ENCODE peak calls at places on chromosomes 2 and 18, in four cellular contexts. M, C, J and L are unnamed samples.

GRCh38 chr2:191643425-191643824 is 34.5 kb upstream of the NABP1 start:
- DNase-seq in C (peak; percentile 17), M (no peak), J (no peak), L (no peak)

GRCh38 chr2:47145466-47145865 is 9.6 kb downstream of the STPG4 start:
- DNase-seq in J (no peak), M (no peak), C (no peak), L (no peak)

GRCh38 chr2:130872276-130873125 is 35.8 kb downstream of the ARHGEF4 start:
- DNase-seq in J (no peak), C (no peak), M (no peak), L (no peak)

GRCh38 chr18:9738266-9738969 is 30.3 kb downstream of the RAB31 start:
- DNase-seq in C (no peak), J (no peak), M (no peak), L (no peak)

GRCh38 chr2:239830718-239831271 is 194.3 kb downstream of the NDUFA10 start:
- DNase-seq in M (no peak), J (no peak), C (no peak), L (peak; percentile 7)

GRCh38 chr18:23643815-23644214 is 18.9 kb downstream of the ANKRD29 start:
- DNase-seq in M (no peak), C (no peak), J (no peak), L (no peak)

GRCh38 chr2:240112914-240113690 is 23.0 kb downstream of the COPS9 start:
- DNase-seq in C (no peak), J (no peak), M (no peak), L (no peak)

GRCh38 chr2:72539145-72539552 is 286.7 kb downstream of the EXOC6B start:
- DNase-seq in J (peak; percentile 78), M (no peak), C (no peak), L (no peak)

GRCh38 chr2:168913171-168913484 is 12.0 kb downstream of the G6PC2 start:
- DNase-seq in J (no peak), M (no peak), C (no peak), L (no peak)

GRCh38 chr2:68225119-68225632 is 27.2 kb downstream of the PPP3R1 start:
- DNase-seq in C (peak; percentile 41), J (peak; percentile 68), M (peak; percentile 26), L (peak; percentile 34)

GRCh38 chr18:63897072-63897471 is 9.6 kb downstream of the SERPINB2 start:
- DNase-seq in J (no peak), M (no peak), C (no peak), L (no peak)

GRCh38 chr18:51039138-51040112 is 9.4 kb downstream of the SMAD4 start:
- DNase-seq in C (peak; percentile 26), M (no peak), J (no peak), L (no peak)

GRCh38 chr18:6103758-6104157 is 208.4 kb upstream of the TMEM200C start:
- DNase-seq in J (no peak), C (no peak), M (no peak), L (no peak)

GRCh38 chr18:48539406-48540328 is 836 bp downstream of the CTIF start:
- DNase-seq in M (no peak), J (no peak), C (peak; percentile 18), L (peak; percentile 59)

GRCh38 chr2:140529706-140530105 is 1601.1 kb downstream of the LRP1B start:
- DNase-seq in J (no peak), M (no peak), C (no peak), L (no peak)

GRCh38 chr2:180124273-180124881 is 117.3 kb upstream of the CWC22 start:
- DNase-seq in J (peak; percentile 58), M (peak; percentile 4), C (peak; percentile 36), L (peak; percentile 54)

GRCh38 chr2:85132834-85133637 is at the start of gene TCF7L1:
- DNase-seq in M (no peak), C (peak; percentile 79), J (peak; percentile 35), L (peak; percentile 91)

GRCh38 chr2:238654479-238654878 is 193.4 kb upstream of the TWIST2 start:
- DNase-seq in J (no peak), M (no peak), C (no peak), L (no peak)

GRCh38 chr2:68193774-68194372 is 36.2 kb downstream of the PNO1 start:
- DNase-seq in J (no peak), M (no peak), C (no peak), L (peak; percentile 46)

GRCh38 chr2:46068604-46069003 is 228.6 kb upstream of the EPAS1 start:
- DNase-seq in C (no peak), J (no peak), M (no peak), L (peak; percentile 35)

GRCh38 chr18:3653263-3653858 is 203.4 kb downstream of the TGIF1 start:
- DNase-seq in J (no peak), M (no peak), C (peak; percentile 39), L (no peak)

GRCh38 chr2:117801826-117802225 is 12.7 kb upstream of the DDX18 start:
- DNase-seq in C (no peak), J (no peak), M (no peak), L (no peak)

GRCh38 chr2:205714058-205714776 is 31.9 kb downstream of the NRP2 start:
- DNase-seq in J (no peak), M (peak; percentile 78), C (no peak), L (no peak)

GRCh38 chr18:22542400-22542835 is 124.7 kb upstream of the CTAGE1 start:
- DNase-seq in J (peak; percentile 1), M (no peak), C (no peak), L (no peak)

GRCh38 chr2:84904717-84905174 is 710 bp upstream of the TMSB10 start:
- DNase-seq in J (no peak), M (no peak), C (peak; percentile 60), L (peak; percentile 41)

GRCh38 chr18:7369006-7369405 is 138.1 kb downstream of the LRRC30 start:
- DNase-seq in J (no peak), C (no peak), M (no peak), L (peak; percentile 85)

GRCh38 chr2:184004289-184004944 is 593.9 kb upstream of the ZNF804A start:
- DNase-seq in C (no peak), J (no peak), M (peak; percentile 27), L (no peak)

GRCh38 chr2:237254369-237254861 is 159.5 kb downstream of the COL6A3 start:
- DNase-seq in M (no peak), C (no peak), J (no peak), L (no peak)

GRCh38 chr18:74946646-74947045 is 262.3 kb downstream of the PTGR3 start:
- DNase-seq in C (no peak), J (no peak), M (no peak), L (no peak)
- H3K4me2 ChIP-seq in C (no peak overlapping the region), J (no peak overlapping the region), M (no peak overlapping the region), L (no peak overlapping the region)

GRCh38 chr2:189113963-189114362 is 65.6 kb downstream of the COL5A2 start:
- DNase-seq in M (no peak), J (no peak), C (no peak), L (no peak)
- H3K9ac ChIP-seq in M (no peak overlapping the region), J (no peak overlapping the region), C (no peak overlapping the region), L (no peak overlapping the region)

GRCh38 chr2:162327134-162327769 is 8.8 kb upstream of the IFIH1 start:
- DNase-seq in J (no peak), C (peak; percentile 17), M (no peak), L (no peak)
- TF ChIP-seq MYC in J (no peak), C (no peak), M (no peak), L (no peak)

GRCh38 chr2:213710164-213710563 is 425.9 kb downstream of the SPAG16 start:
- DNase-seq in J (no peak), M (no peak), C (no peak), L (no peak)
- H3K4me2 ChIP-seq in J (no peak overlapping the region), M (no peak overlapping the region), C (no peak overlapping the region), L (no peak overlapping the region)

GRCh38 chr2:213147550-213147949 is 3.9 kb downstream of the IKZF2 start:
- DNase-seq in C (no peak), M (no peak), J (no peak), L (no peak)
- H3K9ac ChIP-seq in C (no peak overlapping the region), M (peak overlapping the region; percentile 1), J (no peak overlapping the region), L (no peak overlapping the region)

GRCh38 chr2:166180951-166181812 is 53.4 kb upstream of the SCN1A start:
- DNase-seq in J (peak; percentile 79), M (no peak), C (peak; percentile 40), L (peak; percentile 65)

GRCh38 chr2:166184789-166185188 is 57.0 kb upstream of the SCN1A start:
- DNase-seq in J (no peak), M (no peak), C (no peak), L (peak; percentile 79)

GRCh38 chr2:166173263-166173662 is 45.4 kb upstream of the SCN1A start:
- DNase-seq in J (no peak), C (no peak), M (no peak), L (no peak)

GRCh38 chr2:166181813-166182154 is 54.0 kb upstream of the SCN1A start:
- DNase-seq in M (no peak), J (no peak), C (no peak), L (no peak)

GRCh38 chr2:166179201-166179600 is 51.4 kb upstream of the SCN1A start:
- DNase-seq in J (no peak), M (no peak), C (no peak), L (peak; percentile 21)
- TF ChIP-seq MYC in J (no peak), M (no peak), C (no peak), L (no peak)

DNA sequence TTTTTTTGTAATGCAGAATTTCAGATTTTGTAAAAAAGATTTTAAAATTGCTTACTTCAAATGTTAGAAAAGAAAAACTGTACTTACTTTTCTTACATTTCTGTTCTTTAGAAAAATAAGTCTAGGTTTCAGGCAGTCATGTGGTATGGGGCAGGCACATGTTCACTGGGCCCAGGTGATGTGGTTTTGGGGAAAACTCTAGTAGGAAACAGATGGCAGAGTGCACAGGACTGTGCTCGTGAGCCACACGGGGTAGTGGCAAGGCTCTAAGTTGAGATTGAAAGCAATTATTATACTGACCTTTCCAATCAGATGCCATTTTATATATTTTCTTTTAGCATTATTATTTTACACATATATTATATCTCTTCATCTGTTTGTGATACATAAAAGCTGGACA is 1036.9 kb upstream of the TMEFF2 start:
- DNase-seq in M (no peak), C (no peak), J (no peak), L (no peak)
- H3K4me2 ChIP-seq in M (no peak overlapping the region), C (no peak overlapping the region), J (no peak overlapping the region), L (no peak overlapping the region)

GRCh38 chr2:200469708-200470600 is 39.9 kb downstream of the KCTD18 start:
- DNase-seq in C (no peak), J (no peak), M (no peak), L (no peak)
- H3K9ac ChIP-seq in C (no peak overlapping the region), J (no peak overlapping the region), M (no peak overlapping the region), L (no peak overlapping the region)

DNA sequence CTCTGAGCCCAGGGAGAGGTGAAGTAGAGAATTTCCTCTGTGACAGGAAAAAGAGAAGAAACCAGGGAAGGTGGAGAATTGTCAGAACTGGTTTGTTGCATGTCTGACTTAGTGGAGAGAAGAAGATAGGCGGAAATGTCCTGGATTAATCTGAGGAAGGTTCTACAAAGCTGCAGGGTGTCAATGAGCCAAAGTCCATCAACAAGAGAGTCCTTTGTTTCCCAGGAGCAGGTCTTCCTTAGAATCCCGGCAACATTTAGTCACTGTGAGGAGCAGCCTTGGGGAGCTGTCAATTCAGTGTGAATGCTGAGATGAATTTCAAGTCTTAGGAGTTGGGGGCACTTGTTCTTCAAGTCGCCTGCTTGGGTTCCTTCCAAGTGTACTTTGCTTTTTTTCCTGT is 88.4 kb upstream of the CELF4 start:
- DNase-seq in J (no peak), C (no peak), M (no peak), L (no peak)
- TF ChIP-seq MYC in J (no peak), C (no peak), M (no peak), L (no peak)

GRCh38 chr2:169925968-169926367 is 98.7 kb downstream of the UBR3 start:
- DNase-seq in J (no peak), M (no peak), C (peak; percentile 73), L (no peak)
- H3K4me2 ChIP-seq in J (no peak overlapping the region), M (no peak overlapping the region), C (peak overlapping the region; percentile 33), L (no peak overlapping the region)